ENCODE peak calls at places on chromosome 4, in seven cellular contexts. Y, U, C, N, P, E and Q are unnamed samples.

GRCh38 chr4:11743961-11744360 is 315.3 kb upstream of the HS3ST1 start:
- DNase-seq in Y (no peak), U (no peak), C (no peak), N (no peak), P (no peak), E (no peak), Q (no peak)

GRCh38 chr4:168630445-168631187 is 133.8 kb downstream of the PALLD start:
- DNase-seq in Y (no peak), U (no peak), C (no peak), N (no peak), P (no peak), E (no peak), Q (no peak)

GRCh38 chr4:95038791-95039190 is 281.0 kb downstream of the BMPR1B start:
- DNase-seq in Y (no peak), U (no peak), C (no peak), N (no peak), P (no peak), E (no peak), Q (no peak)

GRCh38 chr4:137640156-137640837 is 108.0 kb upstream of the PCDH18 start:
- DNase-seq in Y (no peak), U (no peak), C (no peak), N (no peak), P (no peak), E (no peak), Q (no peak)

GRCh38 chr4:85842540-85842939 is 367.6 kb downstream of the ARHGAP24 start:
- DNase-seq in Y (peak; percentile 12), U (peak; percentile 67), C (no peak), N (peak; percentile 83), P (no peak), E (no peak), Q (no peak)

GRCh38 chr4:80876810-80877209 is 153.7 kb upstream of the BMP3 start:
- DNase-seq in Y (no peak), U (no peak), C (no peak), N (no peak), P (no peak), E (no peak), Q (peak; percentile 5)

GRCh38 chr4:83219344-83219990 is 65.1 kb downstream of the COQ2 start:
- DNase-seq in Y (peak; percentile 8), U (no peak), C (no peak), N (no peak), P (no peak), E (peak; percentile 10), Q (no peak)

GRCh38 chr4:123786955-123787354 is 390.4 kb downstream of the SPRY1 start:
- DNase-seq in Y (no peak), U (no peak), C (no peak), N (no peak), P (peak; percentile 39), E (no peak), Q (no peak)

GRCh38 chr4:176065365-176066249 is at the start of gene WDR17:
- DNase-seq in Y (peak; percentile 95), U (peak; percentile 89), C (peak; percentile 13), N (peak; percentile 95), P (peak; percentile 85), E (peak; percentile 18), Q (peak; percentile 87)

GRCh38 chr4:181957088-181957487 is 286.1 kb upstream of the TENM3 start:
- DNase-seq in Y (no peak), U (no peak), C (no peak), N (peak; percentile 27), P (no peak), E (no peak), Q (no peak)

GRCh38 chr4:153232768-153233167 is 28.5 kb downstream of the TRIM2 start:
- DNase-seq in Y (no peak), U (no peak), C (no peak), N (no peak), P (no peak), E (no peak), Q (no peak)

GRCh38 chr4:15605537-15605936 is 49.6 kb downstream of the FBXL5 start:
- DNase-seq in Y (no peak), U (no peak), C (no peak), N (no peak), P (no peak), E (no peak), Q (no peak)

GRCh38 chr4:184281231-184282139 is 63.8 kb upstream of the ENPP6 start:
- DNase-seq in Y (no peak), U (no peak), C (no peak), N (no peak), P (no peak), E (no peak), Q (no peak)

GRCh38 chr4:153426207-153426886 is 39.8 kb upstream of the TMEM131L start:
- DNase-seq in Y (no peak), U (no peak), C (no peak), N (no peak), P (no peak), E (no peak), Q (no peak)

GRCh38 chr4:6119507-6120020 is 80.8 kb downstream of the JAKMIP1 start:
- DNase-seq in Y (no peak), U (peak; percentile 25), C (no peak), N (no peak), P (no peak), E (no peak), Q (no peak)

GRCh38 chr4:102263024-102263787 is 82.1 kb downstream of the SLC39A8 start:
- DNase-seq in Y (no peak), U (no peak), C (no peak), N (peak; percentile 31), P (no peak), E (no peak), Q (no peak)

GRCh38 chr4:107600456-107600855 is 119.6 kb downstream of the PAPSS1 start:
- DNase-seq in Y (no peak), U (no peak), C (no peak), N (no peak), P (no peak), E (no peak), Q (no peak)

GRCh38 chr4:123233409-123233808 is 163.2 kb upstream of the SPRY1 start:
- DNase-seq in Y (no peak), U (no peak), C (no peak), N (no peak), P (no peak), E (no peak), Q (no peak)

GRCh38 chr4:22070256-22070655 is 121.7 kb upstream of the KCNIP4 start:
- DNase-seq in Y (no peak), U (no peak), C (no peak), N (no peak), P (no peak), E (no peak), Q (no peak)

GRCh38 chr4:157804986-157805385 is 367.8 kb downstream of the GASK1B start:
- DNase-seq in Y (no peak), U (no peak), C (no peak), N (no peak), P (no peak), E (no peak), Q (no peak)

GRCh38 chr4:148955926-148956325 is 513.7 kb upstream of the NR3C2 start:
- DNase-seq in Y (no peak), U (no peak), C (no peak), N (no peak), P (no peak), E (no peak), Q (no peak)

GRCh38 chr4:151256134-151256533 is 20.8 kb upstream of the PRSS48 start:
- DNase-seq in Y (no peak), U (no peak), C (no peak), N (no peak), P (no peak), E (no peak), Q (no peak)

GRCh38 chr4:4677825-4678522 is 136.1 kb upstream of the STX18 start:
- DNase-seq in Y (peak; percentile 19), U (no peak), C (no peak), N (peak; percentile 41), P (no peak), E (no peak), Q (no peak)

GRCh38 chr4:152679414-152680281 is at the start of gene TMEM154:
- DNase-seq in Y (peak; percentile 56), U (peak; percentile 66), C (peak; percentile 63), N (peak; percentile 38), P (no peak), E (peak; percentile 50), Q (peak; percentile 42)

GRCh38 chr4:113996599-113997177 is 17.2 kb upstream of the ARSJ start:
- DNase-seq in Y (no peak), U (no peak), C (no peak), N (no peak), P (no peak), E (no peak), Q (no peak)

GRCh38 chr4:103204114-103204513 is 6.0 kb upstream of the CENPE start:
- DNase-seq in Y (no peak), U (no peak), C (no peak), N (peak; percentile 32), P (no peak), E (no peak), Q (no peak)

GRCh38 chr4:84530449-84530848 is 31.4 kb upstream of the NKX6-1 start:
- DNase-seq in Y (no peak), U (no peak), C (no peak), N (no peak), P (no peak), E (no peak), Q (no peak)

GRCh38 chr4:123546661-123547060 is 150.1 kb downstream of the SPRY1 start:
- DNase-seq in Y (no peak), U (no peak), C (no peak), N (no peak), P (no peak), E (no peak), Q (no peak)

GRCh38 chr4:150039790-150040189 is 38.5 kb upstream of the DCLK2 start:
- DNase-seq in Y (no peak), U (no peak), C (no peak), N (no peak), P (no peak), E (no peak), Q (no peak)

GRCh38 chr4:140047017-140047640 is 106.9 kb downstream of the MAML3 start:
- DNase-seq in Y (peak; percentile 47), U (peak; percentile 84), C (no peak), N (no peak), P (no peak), E (no peak), Q (no peak)

GRCh38 chr4:168218663-168219062 is 99.9 kb downstream of the DDX60 start:
- DNase-seq in Y (no peak), U (no peak), C (no peak), N (no peak), P (no peak), E (no peak), Q (no peak)

GRCh38 chr4:121594796-121595526 is 101.8 kb downstream of the ANXA5 start:
- DNase-seq in Y (no peak), U (no peak), C (no peak), N (peak; percentile 1), P (no peak), E (no peak), Q (no peak)

GRCh38 chr4:131644619-131645018 is 1504.5 kb upstream of the PCDH10 start:
- DNase-seq in Y (no peak), U (no peak), C (no peak), N (no peak), P (no peak), E (no peak), Q (no peak)

GRCh38 chr4:167622481-167623240 is 388.4 kb upstream of the SPOCK3 start:
- DNase-seq in Y (peak; percentile 69), U (no peak), C (no peak), N (peak; percentile 77), P (no peak), E (no peak), Q (peak; percentile 15)

GRCh38 chr4:165208322-165208652 is 926 bp downstream of the KLHL2 start:
- DNase-seq in Y (no peak), U (no peak), C (no peak), N (no peak), P (no peak), E (no peak), Q (no peak)

GRCh38 chr4:86856896-86857295 is 7.7 kb upstream of the SLC10A6 start:
- DNase-seq in Y (no peak), U (no peak), C (no peak), N (no peak), P (no peak), E (no peak), Q (no peak)

GRCh38 chr4:76882630-76883029 is 15.3 kb downstream of the SOWAHB start:
- DNase-seq in Y (no peak), U (no peak), C (no peak), N (no peak), P (no peak), E (no peak), Q (no peak)

GRCh38 chr4:73222466-73223257 is 35.9 kb downstream of the ANKRD17 start:
- DNase-seq in Y (peak; percentile 44), U (no peak), C (peak; percentile 50), N (peak; percentile 90), P (peak; percentile 31), E (peak; percentile 14), Q (no peak)